ENCODE peak calls at places on chromosomes 12 and 14, in eight cellular contexts. D, R, N, J, Y, P, H and M are unnamed samples.

GRCh38 chr14:100474176-100474575 is 113.0 kb downstream of the BEGAIN start:
- DNase-seq in D (no peak), R (no peak), N (no peak), J (no peak), Y (no peak), P (no peak), H (no peak), M (no peak)

GRCh38 chr12:55707841-55708694 is at the start of gene ITGA7:
- DNase-seq in D (peak; percentile 75), R (no peak), N (peak; percentile 90), J (peak; percentile 96), Y (peak; percentile 97), P (no peak), H (no peak), M (peak; percentile 39)

GRCh38 chr12:5627053-5627630 is 195.2 kb downstream of the NTF3 start:
- DNase-seq in D (no peak), R (no peak), N (no peak), J (no peak), Y (no peak), P (no peak), H (no peak), M (no peak)

GRCh38 chr14:54631016-54631415 is 64.1 kb downstream of the SAMD4A start:
- DNase-seq in D (no peak), R (no peak), N (no peak), J (no peak), Y (no peak), P (no peak), H (no peak), M (no peak)

GRCh38 chr14:61527325-61528100 is 167.8 kb upstream of the HIF1A start:
- DNase-seq in D (no peak), R (peak; percentile 78), N (peak; percentile 58), J (peak; percentile 59), Y (no peak), P (peak; percentile 92), H (no peak), M (no peak)

GRCh38 chr14:43155258-43155657 is 1351.8 kb downstream of the FSCB start:
- DNase-seq in D (no peak), R (no peak), N (no peak), J (no peak), Y (no peak), P (no peak), H (no peak), M (no peak)

GRCh38 chr12:109671482-109671881 is 42.1 kb upstream of the FAM222A start:
- DNase-seq in D (no peak), R (no peak), N (no peak), J (no peak), Y (no peak), P (no peak), H (no peak), M (no peak)

GRCh38 chr14:26276757-26277156 is 321.1 kb downstream of the NOVA1 start:
- DNase-seq in D (no peak), R (no peak), N (no peak), J (no peak), Y (peak; percentile 73), P (no peak), H (no peak), M (no peak)

GRCh38 chr12:65533177-65533883 is 254.8 kb downstream of the MSRB3 start:
- DNase-seq in D (no peak), R (peak; percentile 78), N (no peak), J (no peak), Y (no peak), P (peak; percentile 83), H (no peak), M (no peak)

GRCh38 chr14:31022386-31022785 is 3.1 kb upstream of the AP4S1 start:
- DNase-seq in D (no peak), R (no peak), N (no peak), J (no peak), Y (no peak), P (no peak), H (no peak), M (no peak)

GRCh38 chr12:113071063-113071426 is 14.5 kb downstream of the DTX1 start:
- DNase-seq in D (no peak), R (no peak), N (no peak), J (no peak), Y (no peak), P (no peak), H (no peak), M (no peak)

GRCh38 chr12:51407604-51408003 is 16.4 kb upstream of the GALNT6 start:
- DNase-seq in D (no peak), R (no peak), N (no peak), J (no peak), Y (no peak), P (no peak), H (peak; percentile 11), M (no peak)

GRCh38 chr14:45426685-45427282 is 173.8 kb upstream of the MIS18BP1 start:
- DNase-seq in D (no peak), R (peak; percentile 49), N (no peak), J (no peak), Y (peak; percentile 75), P (peak; percentile 11), H (no peak), M (no peak)

GRCh38 chr14:26528415-26529182 is 69.2 kb downstream of the NOVA1 start:
- DNase-seq in D (peak; percentile 22), R (peak; percentile 71), N (peak; percentile 65), J (no peak), Y (no peak), P (peak; percentile 44), H (peak; percentile 78), M (no peak)

GRCh38 chr12:108560321-108560721 is 652 bp downstream of the SART3 start:
- DNase-seq in D (no peak), R (peak; percentile 54), N (no peak), J (no peak), Y (no peak), P (peak; percentile 89), H (no peak), M (no peak)

GRCh38 chr12:39723831-39724230 is 104.2 kb upstream of the ABCD2 start:
- DNase-seq in D (no peak), R (peak; percentile 1), N (no peak), J (no peak), Y (no peak), P (peak; percentile 22), H (no peak), M (no peak)

DNA sequence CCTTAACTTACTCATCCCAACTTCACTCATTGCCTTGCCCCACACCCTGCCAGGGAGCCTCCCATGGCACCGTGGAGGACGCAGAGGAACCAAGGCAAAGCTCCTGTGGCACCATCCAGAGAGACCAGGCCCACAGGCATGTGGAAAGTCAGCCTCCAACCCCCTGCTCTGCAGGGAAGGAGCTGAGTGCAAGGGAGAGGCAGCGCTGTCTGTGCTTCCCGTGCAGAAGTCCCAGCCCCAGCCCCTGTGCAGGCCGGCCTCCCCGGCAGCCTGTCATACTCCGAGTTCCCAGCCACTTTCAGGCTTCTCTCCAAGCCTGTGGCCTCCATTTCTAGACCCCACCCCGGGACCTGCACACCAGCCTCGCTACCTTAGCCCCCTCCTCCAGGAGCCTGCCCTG is 106.4 kb downstream of the SINHCAF start:
- DNase-seq in D (no peak), R (no peak), N (no peak), J (peak; percentile 56), Y (no peak), P (no peak), H (no peak), M (no peak)
- H3K27me3 ChIP-seq in D (no peaks in the 10 kb centered on the region), R (peaks cover 7% of the 10 kb centered on the region), N (no peaks in the 10 kb centered on the region), J (no peaks in the 10 kb centered on the region), Y (peaks cover 11% of the 10 kb centered on the region), P (peaks cover 13% of the 10 kb centered on the region), H (no peaks in the 10 kb centered on the region), M (no peaks in the 10 kb centered on the region)

DNA sequence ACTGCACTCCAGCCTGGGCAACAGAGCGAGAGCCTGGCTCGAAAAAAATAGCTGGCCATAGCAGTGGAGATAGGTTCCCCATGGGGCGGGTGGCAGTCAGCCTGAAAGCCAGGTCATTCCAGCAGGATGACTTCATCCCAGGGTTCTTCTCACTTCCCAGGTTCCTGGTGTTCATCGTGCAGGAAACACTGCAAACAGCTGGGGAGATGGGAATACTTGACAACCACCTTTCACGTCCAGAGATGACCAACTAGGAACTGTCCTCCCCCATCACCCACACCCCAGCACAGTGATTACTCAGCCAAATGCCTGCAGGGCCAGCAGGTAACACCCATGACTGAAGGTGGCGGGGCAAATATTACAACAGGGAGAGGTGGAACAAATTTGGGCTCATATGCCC is 1.7 kb downstream of the VSIG10 start:
- DNase-seq in D (peak; percentile 35), R (no peak), N (no peak), J (no peak), Y (no peak), P (no peak), H (no peak), M (no peak)
- H3K4me3 ChIP-seq in D (no peak overlapping the region), R (no peak overlapping the region), N (no peak overlapping the region), J (no peak overlapping the region), Y (no peak overlapping the region), P (no peak overlapping the region), H (no peak overlapping the region), M (no peak overlapping the region)

GRCh38 chr12:94169966-94170689 is 21.8 kb downstream of the PLXNC1 start:
- DNase-seq in D (no peak), R (no peak), N (no peak), J (no peak), Y (no peak), P (no peak), H (no peak), M (no peak)

GRCh38 chr12:94169495-94169894 is 21.1 kb downstream of the PLXNC1 start:
- DNase-seq in D (no peak), R (no peak), N (no peak), J (no peak), Y (no peak), P (no peak), H (no peak), M (no peak)

GRCh38 chr12:94171595-94171930 is 23.2 kb downstream of the PLXNC1 start:
- DNase-seq in D (no peak), R (no peak), N (no peak), J (no peak), Y (no peak), P (peak; percentile 27), H (no peak), M (no peak)

GRCh38 chr12:94172031-94172430 is 23.7 kb downstream of the PLXNC1 start:
- DNase-seq in D (peak; percentile 24), R (peak; percentile 59), N (no peak), J (no peak), Y (peak; percentile 70), P (peak; percentile 18), H (no peak), M (no peak)

GRCh38 chr12:94170690-94171594 is 22.6 kb downstream of the PLXNC1 start:
- DNase-seq in D (no peak), R (no peak), N (no peak), J (no peak), Y (no peak), P (no peak), H (no peak), M (no peak)
- H3K27me3 ChIP-seq in D (no peaks in the 10 kb centered on the region), R (peaks cover 4% of the 10 kb centered on the region), N (no peaks in the 10 kb centered on the region), J (no peaks in the 10 kb centered on the region), Y (peaks cover 64% of the 10 kb centered on the region), P (peaks cover 29% of the 10 kb centered on the region), H (no peaks in the 10 kb centered on the region), M (no peaks in the 10 kb centered on the region)

DNA sequence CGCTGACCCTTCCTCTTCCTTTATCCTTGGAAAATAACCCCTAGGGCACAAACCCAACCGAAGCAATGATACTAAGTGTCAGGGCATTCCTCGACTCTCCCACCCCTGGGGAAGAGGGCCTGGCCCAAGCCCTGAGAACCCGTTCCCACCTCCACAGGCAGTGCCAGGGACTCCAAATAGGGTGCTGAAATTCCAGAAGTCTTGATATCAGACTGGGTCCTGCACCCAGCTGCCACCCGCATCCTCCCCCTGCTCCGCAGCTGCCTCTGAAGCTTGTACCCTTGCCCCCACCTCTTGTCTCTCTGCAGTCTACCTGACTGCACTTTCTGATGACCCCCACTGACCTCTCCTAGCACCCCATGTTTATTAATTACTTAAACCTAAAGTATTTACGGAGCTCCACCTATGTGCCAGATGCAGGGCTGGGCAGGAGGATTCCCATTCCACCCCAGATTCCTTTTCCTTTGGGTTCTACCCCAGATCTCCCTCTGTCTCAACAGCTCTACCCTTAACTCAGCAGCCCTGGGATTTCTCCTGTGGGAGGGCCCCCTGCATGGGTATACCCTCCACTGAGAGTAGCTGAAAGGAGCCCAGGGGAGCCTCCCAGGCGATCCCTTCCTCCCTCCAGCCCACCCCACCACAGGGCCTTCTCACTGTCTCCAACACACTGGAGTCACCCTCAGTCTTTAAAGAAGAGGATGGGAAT is 4.1 kb upstream of the KRT18 start:
- DNase-seq in D (no peak), R (no peak), N (no peak), J (no peak), Y (no peak), P (no peak), H (no peak), M (no peak)
- H3K4me3 ChIP-seq in D (no peak overlapping the region), R (no peak overlapping the region), N (no peak overlapping the region), J (no peak overlapping the region), Y (no peak overlapping the region), P (no peak overlapping the region), H (no peak overlapping the region), M (no peak overlapping the region)